ENCODE peak calls at places on chromosomes 7 and 10, in eight cellular contexts. O, Y, E, X, L, C, A and V are unnamed samples.

GRCh38 chr7:131400833-131401593 is 73.3 kb downstream of the MKLN1 start:
- DNase-seq in O (no peak), Y (no peak), E (peak), X (no peak), L (no peak), C (no peak), A (no peak), V (no peak)

GRCh38 chr10:76311752-76312699 is 880.6 kb downstream of the LRMDA start:
- DNase-seq in O (no peak), Y (no peak), E (peak), X (peak), L (peak), C (peak), A (peak), V (peak)

GRCh38 chr10:19480296-19480695 is 335.9 kb upstream of the PLXDC2 start:
- DNase-seq in O (no peak), Y (no peak), E (no peak), X (no peak), L (no peak), C (no peak), A (no peak), V (no peak)

GRCh38 chr10:49534670-49535381 is 4.1 kb downstream of the ERCC6 start:
- DNase-seq in O (no peak), Y (no peak), E (peak), X (no peak), L (no peak), C (no peak), A (no peak), V (no peak)

GRCh38 chr7:101201695-101202602 is 1.1 kb upstream of the MOGAT3 start:
- DNase-seq in O (no peak), Y (no peak), E (no peak), X (no peak), L (no peak), C (no peak), A (peak), V (peak)

GRCh38 chr7:21999896-22000295 is 54.2 kb upstream of the CDCA7L start:
- DNase-seq in O (no peak), Y (no peak), E (no peak), X (no peak), L (no peak), C (no peak), A (no peak), V (no peak)

GRCh38 chr7:129640400-129640799 is 28.9 kb downstream of the NRF1 start:
- DNase-seq in O (no peak), Y (no peak), E (no peak), X (no peak), L (no peak), C (no peak), A (no peak), V (no peak)

GRCh38 chr7:55242613-55243012 is 122.5 kb upstream of the LANCL2 start:
- DNase-seq in O (no peak), Y (no peak), E (no peak), X (no peak), L (no peak), C (no peak), A (no peak), V (no peak)